ENCODE peak calls at places on chromosomes 13 and 19, in four cellular contexts. S is H1, F is K562, D is HepG2. B is an unnamed sample.

GRCh38 chr13:56932104-56932503 is 208.6 kb upstream of the PRR20A start:
- DNase-seq in S (no peak), F (no peak), D (no peak), B (no peak)

GRCh38 chr19:40741527-40742390 is 8.5 kb downstream of the ACTMAP start:
- DNase-seq in S (no peak), F (no peak), D (no peak), B (no peak)

GRCh38 chr19:46714523-46715106 is 2.3 kb downstream of the PRKD2 start:
- DNase-seq in S (no peak), F (no peak), D (no peak), B (no peak)

GRCh38 chr19:54188224-54188871 is 1.0 kb downstream of the MBOAT7 start:
- DNase-seq in S (no peak), F (peak; percentile 72), D (no peak), B (no peak)

GRCh38 chr19:58338825-58339558 is 12.2 kb downstream of the ZSCAN22 start:
- DNase-seq in S (no peak), F (peak; percentile 37), D (no peak), B (no peak)

GRCh38 chr19:39826311-39826945 is 7.5 kb downstream of the DYRK1B start:
- DNase-seq in S (no peak), F (no peak), D (no peak), B (no peak)

GRCh38 chr13:85995788-85996418 is 196.7 kb upstream of the SLITRK6 start:
- DNase-seq in S (no peak), F (no peak), D (no peak), B (no peak)

GRCh38 chr13:97273341-97273831 is 51.3 kb downstream of the MBNL2 start:
- DNase-seq in S (no peak), F (no peak), D (no peak), B (no peak)

GRCh38 chr19:1370579-1371361 is 12.9 kb upstream of the NDUFS7 start:
- DNase-seq in S (no peak), F (no peak), D (no peak), B (no peak)

GRCh38 chr13:109835321-109835720 is 48.9 kb upstream of the IRS2 start:
- DNase-seq in S (no peak), F (no peak), D (no peak), B (no peak)

GRCh38 chr19:11769995-11770394 is 3.2 kb downstream of the ZNF441 start:
- DNase-seq in S (no peak), F (no peak), D (no peak), B (no peak)

GRCh38 chr13:30725331-30726085 is 9.8 kb upstream of the ALOX5AP start:
- DNase-seq in S (no peak), F (no peak), D (no peak), B (no peak)

GRCh38 chr13:111204438-111205177 is 89.5 kb downstream of the ARHGEF7 start:
- DNase-seq in S (no peak), F (no peak), D (peak; percentile 43), B (no peak)

GRCh38 chr19:38839816-38840582 is 8.4 kb upstream of the ECH1 start:
- DNase-seq in S (no peak), F (peak; percentile 13), D (no peak), B (no peak)

GRCh38 chr19:1252818-1253513 is 4.6 kb downstream of the MIDN start:
- DNase-seq in S (no peak), F (no peak), D (peak; percentile 82), B (no peak)

GRCh38 chr19:11577451-11578341 is at the start of gene ACP5:
- DNase-seq in S (no peak), F (peak; percentile 36), D (no peak), B (no peak)

GRCh38 chr13:27573265-27573664 is 47.1 kb downstream of the LNX2 start:
- DNase-seq in S (no peak), F (no peak), D (peak; percentile 46), B (no peak)

GRCh38 chr13:59774511-59774911 is 389.2 kb downstream of the DIAPH3 start:
- DNase-seq in S (no peak), F (no peak), D (peak; percentile 49), B (no peak)

GRCh38 chr13:67018775-67019174 is 211.4 kb downstream of the PCDH9 start:
- DNase-seq in S (no peak), F (no peak), D (no peak), B (no peak)

GRCh38 chr19:55247621-55248099 is 11.2 kb downstream of the PPP6R1 start:
- DNase-seq in S (no peak), F (no peak), D (no peak), B (no peak)

GRCh38 chr19:13164370-13165090 is 14.3 kb downstream of the IER2 start:
- DNase-seq in S (peak; percentile 99), F (peak; percentile 23), D (peak; percentile 89), B (no peak)

GRCh38 chr13:49499889-49500660 is 4.3 kb downstream of the PHF11 start:
- DNase-seq in S (no peak), F (no peak), D (no peak), B (no peak)

GRCh38 chr13:40549500-40550094 is 116.8 kb downstream of the FOXO1 start:
- DNase-seq in S (no peak), F (no peak), D (peak; percentile 77), B (no peak)

GRCh38 chr13:98577823-98578285 is 947 bp upstream of the STK24 start:
- DNase-seq in S (no peak), F (no peak), D (peak; percentile 50), B (no peak)

GRCh38 chr13:21326155-21327030 is 132.7 kb downstream of the ZDHHC20 start:
- DNase-seq in S (peak; percentile 69), F (no peak), D (no peak), B (no peak)

GRCh38 chr13:94710881-94711560 is 1.3 kb downstream of the SOX21 start:
- DNase-seq in S (no peak), F (peak; percentile 54), D (no peak), B (no peak)

GRCh38 chr19:57241181-57241580 is 749 bp downstream of the ZNF805 start:
- DNase-seq in S (no peak), F (no peak), D (peak; percentile 12), B (no peak)

GRCh38 chr19:2627319-2627829 is 75.1 kb downstream of the GNG7 start:
- DNase-seq in S (no peak), F (no peak), D (peak; percentile 68), B (peak; percentile 92)
- TF ChIP-seq POLR2AphosphoS5 in S (no peak), F (no peak), D (no peak), B (peak; percentile 35)

GRCh38 chr13:104008075-104008474 is 941.9 kb upstream of the SLC10A2 start:
- DNase-seq in S (no peak), F (no peak), D (no peak), B (no peak)

GRCh38 chr13:104015646-104016396 is 949.6 kb upstream of the SLC10A2 start:
- DNase-seq in S (no peak), F (no peak), D (no peak), B (no peak)

GRCh38 chr13:104014803-104015645 is 948.8 kb upstream of the SLC10A2 start:
- DNase-seq in S (no peak), F (no peak), D (no peak), B (no peak)

GRCh38 chr13:104008571-104009435 is 942.6 kb upstream of the SLC10A2 start:
- DNase-seq in S (no peak), F (no peak), D (no peak), B (no peak)

GRCh38 chr13:104011505-104012270 is 945.5 kb upstream of the SLC10A2 start:
- DNase-seq in S (no peak), F (no peak), D (no peak), B (no peak)
- TF ChIP-seq FOSL1 in S (no peak), F (no peak), D (no peak), B (no peak)

DNA sequence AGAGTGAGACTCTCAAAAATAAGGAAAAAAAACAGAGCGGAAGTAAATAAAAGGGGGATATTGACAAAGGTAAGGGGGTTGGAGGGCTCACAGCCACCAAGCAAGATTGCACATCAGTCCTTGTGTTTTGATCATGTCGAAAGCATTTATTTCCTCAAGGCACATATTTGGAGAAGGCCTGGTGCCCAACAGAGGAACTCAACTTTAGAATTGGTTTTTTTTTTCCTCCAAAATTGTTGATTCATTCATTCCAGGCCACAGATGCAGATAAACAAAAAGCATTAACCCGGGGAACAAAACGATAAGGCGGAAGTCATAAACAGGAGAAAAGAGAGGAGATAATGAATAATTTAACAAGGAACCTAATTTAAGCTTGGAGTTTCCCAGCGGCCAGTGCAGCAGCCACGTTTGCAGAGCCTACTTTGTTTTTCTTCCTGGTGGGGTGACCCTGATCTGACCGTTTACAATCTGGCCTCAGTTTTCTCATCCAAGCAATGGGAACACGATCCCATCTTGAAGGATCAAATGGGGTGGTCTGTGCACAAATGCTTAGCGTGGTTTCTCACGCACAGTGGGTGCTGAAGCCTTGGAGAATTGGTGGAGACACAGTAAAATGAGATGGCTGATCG is 2.1 kb upstream of the PTPRS start:
- DNase-seq in S (no peak), F (no peak), D (no peak), B (no peak)
- TF ChIP-seq CEBPB in S (no peak), F (no peak), D (no peak), B (no peak)

GRCh38 chr13:36628986-36629385 is 44.8 kb upstream of the SERTM1 start:
- DNase-seq in S (no peak), F (no peak), D (no peak), B (no peak)

GRCh38 chr13:36630181-36630806 is 43.5 kb upstream of the SERTM1 start:
- DNase-seq in S (no peak), F (no peak), D (no peak), B (no peak)
- TF ChIP-seq POLR2AphosphoS5 in S (no peak), F (no peak), D (no peak), B (no peak)

DNA sequence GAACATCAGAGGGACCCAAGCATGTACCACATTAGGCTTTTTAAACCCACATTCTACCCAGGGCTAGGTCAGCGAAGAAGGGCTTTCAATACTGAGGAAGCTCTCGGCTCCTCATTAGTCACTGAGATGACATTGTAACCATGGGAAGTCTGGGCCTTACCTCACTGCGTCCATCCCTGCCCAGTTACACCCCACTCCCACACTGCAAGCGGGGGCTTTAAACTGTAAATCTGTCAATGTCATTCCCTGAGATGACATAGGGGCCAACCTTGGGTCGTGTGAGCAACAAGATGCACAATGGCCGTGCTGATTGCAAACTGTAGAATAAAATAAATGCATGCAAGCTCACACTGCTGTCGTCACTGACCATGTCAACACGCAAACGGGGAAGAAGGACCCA is 21.7 kb upstream of the TFDP1 start:
- DNase-seq in S (no peak), F (no peak), D (no peak), B (no peak)
- TF ChIP-seq FOSL1 in S (no peak), F (no peak), D (no peak), B (no peak)

GRCh38 chr13:61812286-61812685 is 396.6 kb upstream of the PCDH20 start:
- DNase-seq in S (no peak), F (no peak), D (no peak), B (no peak)

DNA sequence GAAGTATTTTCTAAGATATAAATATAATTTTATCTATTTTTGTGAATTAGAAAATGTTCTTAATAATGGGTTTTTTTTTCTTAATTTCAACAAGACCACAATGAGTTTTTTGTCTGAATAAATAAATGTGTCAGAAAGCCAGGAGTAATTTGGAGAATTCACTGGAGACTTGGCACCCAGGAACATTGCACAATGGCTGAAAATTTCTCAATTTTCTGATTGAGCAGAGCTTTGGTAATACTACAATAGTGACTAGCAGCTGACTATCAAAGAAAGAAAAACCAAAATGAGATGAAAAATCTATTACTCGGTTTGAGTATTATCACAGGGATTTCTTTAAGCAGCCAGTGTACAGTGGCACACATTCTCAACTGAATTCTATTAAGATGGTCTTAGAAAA is 394.4 kb upstream of the PCDH20 start:
- DNase-seq in S (no peak), F (no peak), D (no peak), B (no peak)
- TF ChIP-seq CEBPB in S (no peak), F (no peak), D (peak; percentile 3), B (no peak)

B was measured in HCT116.